ENCODE peak calls at places on chromosomes 11 and 22, in ten cellular contexts. One of them, this sample, is unnamed.

GRCh38 chr11:96481204-96481603 is 91.4 kb downstream of the JRKL start:
- DNase-seq in pancreas: no peak
- DNase-seq in small intestine: no peak
- DNase-seq in iPS DF 6.9: no peak
- DNase-seq in HepG2: no peak
- DNase-seq in H9: no peak
- DNase-seq in CD8-positive, alpha-beta memory T cell: no peak
- DNase-seq in GM23248: no peak
- DNase-seq in spleen: no peak
- DNase-seq in uterus: no peak
- DNase-seq in this sample: no peak

GRCh38 chr11:19093976-19094375 is 23.0 kb upstream of the ZDHHC13 start:
- DNase-seq in pancreas: no peak
- DNase-seq in small intestine: peak; percentile 10
- DNase-seq in iPS DF 6.9: no peak
- DNase-seq in HepG2: no peak
- DNase-seq in H9: no peak
- DNase-seq in CD8-positive, alpha-beta memory T cell: no peak
- DNase-seq in GM23248: peak; percentile 26
- DNase-seq in spleen: no peak
- DNase-seq in uterus: no peak
- DNase-seq in this sample: no peak

GRCh38 chr11:112459001-112459400 is 198.3 kb upstream of the PLET1 start:
- DNase-seq in pancreas: no peak
- DNase-seq in small intestine: peak; percentile 38
- DNase-seq in iPS DF 6.9: no peak
- DNase-seq in HepG2: no peak
- DNase-seq in H9: no peak
- DNase-seq in CD8-positive, alpha-beta memory T cell: no peak
- DNase-seq in GM23248: peak; percentile 49
- DNase-seq in spleen: no peak
- DNase-seq in uterus: no peak
- DNase-seq in this sample: no peak

GRCh38 chr11:46916251-46916650 is 2.1 kb downstream of the LRP4 start:
- DNase-seq in pancreas: no peak
- DNase-seq in small intestine: no peak
- DNase-seq in iPS DF 6.9: no peak
- DNase-seq in HepG2: no peak
- DNase-seq in H9: no peak
- DNase-seq in CD8-positive, alpha-beta memory T cell: no peak
- DNase-seq in GM23248: peak; percentile 67
- DNase-seq in spleen: no peak
- DNase-seq in uterus: no peak
- DNase-seq in this sample: no peak

GRCh38 chr22:47605886-47606285 is 843.4 kb downstream of the TBC1D22A start:
- DNase-seq in pancreas: no peak
- DNase-seq in small intestine: no peak
- DNase-seq in iPS DF 6.9: no peak
- DNase-seq in HepG2: no peak
- DNase-seq in H9: no peak
- DNase-seq in CD8-positive, alpha-beta memory T cell: no peak
- DNase-seq in GM23248: no peak
- DNase-seq in spleen: peak; percentile 41
- DNase-seq in uterus: no peak
- DNase-seq in this sample: no peak

GRCh38 chr22:18000441-18001039 is 23.8 kb downstream of the MICAL3 start:
- DNase-seq in pancreas: peak; percentile 69
- DNase-seq in small intestine: no peak
- DNase-seq in iPS DF 6.9: no peak
- DNase-seq in HepG2: no peak
- DNase-seq in H9: no peak
- DNase-seq in CD8-positive, alpha-beta memory T cell: peak; percentile 18
- DNase-seq in GM23248: peak; percentile 54
- DNase-seq in spleen: peak; percentile 85
- DNase-seq in uterus: no peak
- DNase-seq in this sample: no peak

GRCh38 chr11:9118277-9118676 is 26.9 kb upstream of the SCUBE2 start:
- DNase-seq in pancreas: no peak
- DNase-seq in small intestine: no peak
- DNase-seq in iPS DF 6.9: no peak
- DNase-seq in HepG2: no peak
- DNase-seq in H9: no peak
- DNase-seq in CD8-positive, alpha-beta memory T cell: no peak
- DNase-seq in GM23248: no peak
- DNase-seq in spleen: no peak
- DNase-seq in uterus: no peak
- DNase-seq in this sample: no peak

GRCh38 chr11:62370743-62371440 is 33.6 kb downstream of the ASRGL1 start:
- DNase-seq in pancreas: peak; percentile 64
- DNase-seq in small intestine: peak; percentile 57
- DNase-seq in iPS DF 6.9: no peak
- DNase-seq in HepG2: no peak
- DNase-seq in H9: peak; percentile 67
- DNase-seq in CD8-positive, alpha-beta memory T cell: peak; percentile 66
- DNase-seq in GM23248: no peak
- DNase-seq in spleen: peak; percentile 89
- DNase-seq in uterus: no peak
- DNase-seq in this sample: no peak

GRCh38 chr11:12496181-12497025 is 119.0 kb downstream of the PARVA start:
- DNase-seq in pancreas: no peak
- DNase-seq in small intestine: no peak
- DNase-seq in iPS DF 6.9: peak; percentile 18
- DNase-seq in HepG2: peak; percentile 20
- DNase-seq in H9: peak; percentile 41
- DNase-seq in CD8-positive, alpha-beta memory T cell: no peak
- DNase-seq in GM23248: no peak
- DNase-seq in spleen: no peak
- DNase-seq in uterus: no peak
- DNase-seq in this sample: no peak

GRCh38 chr11:58525037-58525614 is 17.2 kb upstream of the OR5B21 start:
- DNase-seq in pancreas: no peak
- DNase-seq in small intestine: peak; percentile 37
- DNase-seq in iPS DF 6.9: no peak
- DNase-seq in HepG2: no peak
- DNase-seq in H9: no peak
- DNase-seq in CD8-positive, alpha-beta memory T cell: peak; percentile 77
- DNase-seq in GM23248: no peak
- DNase-seq in spleen: no peak
- DNase-seq in uterus: no peak
- DNase-seq in this sample: no peak

GRCh38 chr11:109808569-109808968 is 284.6 kb upstream of the ZC3H12C start:
- DNase-seq in pancreas: no peak
- DNase-seq in small intestine: no peak
- DNase-seq in iPS DF 6.9: no peak
- DNase-seq in HepG2: no peak
- DNase-seq in H9: no peak
- DNase-seq in CD8-positive, alpha-beta memory T cell: no peak
- DNase-seq in GM23248: peak; percentile 73
- DNase-seq in spleen: no peak
- DNase-seq in uterus: no peak
- DNase-seq in this sample: no peak

GRCh38 chr11:122791836-122792235 is 46.5 kb upstream of the CRTAM start:
- DNase-seq in pancreas: no peak
- DNase-seq in small intestine: no peak
- DNase-seq in iPS DF 6.9: no peak
- DNase-seq in HepG2: no peak
- DNase-seq in H9: no peak
- DNase-seq in CD8-positive, alpha-beta memory T cell: no peak
- DNase-seq in GM23248: peak; percentile 86
- DNase-seq in spleen: no peak
- DNase-seq in uterus: no peak
- DNase-seq in this sample: no peak

GRCh38 chr11:69642913-69643632 is 2.1 kb downstream of the CCND1 start:
- DNase-seq in pancreas: peak; percentile 95
- DNase-seq in small intestine: peak; percentile 77
- DNase-seq in iPS DF 6.9: no peak
- DNase-seq in HepG2: peak; percentile 50
- DNase-seq in H9: peak; percentile 79
- DNase-seq in CD8-positive, alpha-beta memory T cell: peak; percentile 76
- DNase-seq in GM23248: peak; percentile 89
- DNase-seq in spleen: peak; percentile 96
- DNase-seq in uterus: peak; percentile 58
- DNase-seq in this sample: peak; percentile 82
- H3K4me1 ChIP-seq in pancreas: peaks cover 22% of the 10 kb centered on the region
- H3K4me1 ChIP-seq in small intestine: peaks cover 3% of the 10 kb centered on the region
- H3K4me1 ChIP-seq in iPS DF 6.9: peaks cover 5% of the 10 kb centered on the region
- H3K4me1 ChIP-seq in HepG2: peaks cover 27% of the 10 kb centered on the region
- H3K4me1 ChIP-seq in H9: no peaks in the 10 kb centered on the region
- H3K4me1 ChIP-seq in CD8-positive, alpha-beta memory T cell: peaks cover 30% of the 10 kb centered on the region
- H3K4me1 ChIP-seq in GM23248: peaks cover 7% of the 10 kb centered on the region
- H3K4me1 ChIP-seq in spleen: peaks cover 84% of the 10 kb centered on the region
- H3K4me1 ChIP-seq in uterus: no peaks in the 10 kb centered on the region
- H3K4me1 ChIP-seq in this sample: peaks cover 68% of the 10 kb centered on the region

DNA sequence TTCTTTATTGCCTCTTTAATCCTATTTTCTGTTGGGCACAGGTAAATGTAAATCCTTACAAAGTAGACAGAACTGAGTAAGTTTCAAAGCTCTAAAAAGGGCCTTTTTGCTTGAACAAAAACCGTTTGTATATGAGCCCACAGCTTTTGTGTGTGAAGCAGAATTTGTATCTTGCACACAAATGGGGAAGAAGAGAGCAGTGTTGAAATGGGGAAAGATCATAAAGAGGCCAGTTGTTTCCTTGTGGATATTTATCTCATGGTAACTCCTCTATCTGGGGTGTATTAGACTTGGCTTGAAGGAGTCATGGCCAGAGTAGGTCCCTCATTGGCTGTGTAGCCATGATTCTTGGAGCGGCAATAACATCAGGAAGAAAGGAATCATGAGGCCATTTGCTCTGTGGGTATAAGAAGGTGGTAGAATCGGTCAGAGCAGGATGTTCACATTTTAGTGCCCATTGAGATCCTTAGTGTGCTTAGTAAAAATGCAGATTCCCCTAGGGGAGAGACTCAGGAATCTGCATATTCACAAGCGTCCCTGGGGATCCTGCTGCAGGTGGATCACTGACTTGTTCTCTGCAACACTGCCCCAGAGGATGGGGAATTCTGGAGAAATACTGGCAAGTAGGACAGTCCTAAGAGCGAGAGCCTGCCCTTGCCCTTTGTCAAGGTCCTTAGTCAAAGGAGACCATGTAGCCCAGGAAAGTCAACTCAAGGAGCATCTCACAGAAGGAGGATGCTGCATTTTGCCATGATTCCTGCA is 126.5 kb downstream of the LDLRAD3 start:
- DNase-seq in pancreas: no peak
- DNase-seq in small intestine: no peak
- DNase-seq in iPS DF 6.9: no peak
- DNase-seq in HepG2: no peak
- DNase-seq in H9: peak; percentile 58
- DNase-seq in CD8-positive, alpha-beta memory T cell: no peak
- DNase-seq in GM23248: no peak
- DNase-seq in spleen: no peak
- DNase-seq in uterus: no peak
- DNase-seq in this sample: no peak
- H3K27ac ChIP-seq in pancreas: no peak overlapping the region
- H3K27ac ChIP-seq in small intestine: no peak overlapping the region
- H3K27ac ChIP-seq in iPS DF 6.9: no peak overlapping the region
- H3K27ac ChIP-seq in HepG2: no peak overlapping the region
- H3K27ac ChIP-seq in H9: peak overlapping the region; percentile 49
- H3K27ac ChIP-seq in CD8-positive, alpha-beta memory T cell: no peak overlapping the region
- H3K27ac ChIP-seq in GM23248: no peak overlapping the region
- H3K27ac ChIP-seq in spleen: no peak overlapping the region
- H3K27ac ChIP-seq in uterus: no peak overlapping the region
- H3K27ac ChIP-seq in this sample: no peak overlapping the region

DNA sequence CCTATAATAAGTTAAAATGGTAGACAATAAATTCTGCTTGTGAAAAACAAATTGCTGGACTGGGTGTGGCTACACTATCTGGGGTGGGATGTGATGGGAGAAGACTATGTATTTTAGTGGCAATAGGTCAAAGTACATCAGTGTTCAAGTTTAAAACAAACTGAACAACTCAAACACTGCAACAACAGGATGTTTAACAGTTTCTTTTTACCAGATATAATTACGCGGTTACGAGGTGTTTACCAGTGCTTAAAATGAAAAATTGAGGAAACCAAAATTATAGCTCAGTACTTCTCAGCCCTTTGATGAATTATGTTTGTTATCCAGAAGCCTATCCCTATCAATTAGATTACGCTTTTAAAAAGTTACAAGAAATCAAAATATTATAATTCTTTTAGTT is 3.2 kb downstream of the PRDM10 start:
- DNase-seq in pancreas: no peak
- DNase-seq in small intestine: peak; percentile 69
- DNase-seq in iPS DF 6.9: no peak
- DNase-seq in HepG2: peak; percentile 92
- DNase-seq in H9: no peak
- DNase-seq in CD8-positive, alpha-beta memory T cell: no peak
- DNase-seq in GM23248: no peak
- DNase-seq in spleen: no peak
- DNase-seq in uterus: no peak
- DNase-seq in this sample: no peak
- H3K4me1 ChIP-seq in pancreas: peaks cover 4% of the 10 kb centered on the region
- H3K4me1 ChIP-seq in small intestine: peaks cover 4% of the 10 kb centered on the region
- H3K4me1 ChIP-seq in iPS DF 6.9: no peaks in the 10 kb centered on the region
- H3K4me1 ChIP-seq in HepG2: peaks cover 73% of the 10 kb centered on the region
- H3K4me1 ChIP-seq in H9: no peaks in the 10 kb centered on the region
- H3K4me1 ChIP-seq in CD8-positive, alpha-beta memory T cell: peaks cover 19% of the 10 kb centered on the region
- H3K4me1 ChIP-seq in GM23248: peaks cover 13% of the 10 kb centered on the region
- H3K4me1 ChIP-seq in spleen: peaks cover 39% of the 10 kb centered on the region
- H3K4me1 ChIP-seq in uterus: peaks cover 4% of the 10 kb centered on the region
- H3K4me1 ChIP-seq in this sample: peaks cover 33% of the 10 kb centered on the region

GRCh38 chr22:32801001-32801435 is 487 bp upstream of the TIMP3 start:
- DNase-seq in pancreas: no peak
- DNase-seq in small intestine: no peak
- DNase-seq in iPS DF 6.9: no peak
- DNase-seq in HepG2: no peak
- DNase-seq in H9: peak; percentile 38
- DNase-seq in CD8-positive, alpha-beta memory T cell: no peak
- DNase-seq in GM23248: peak; percentile 48
- DNase-seq in spleen: no peak
- DNase-seq in uterus: no peak
- DNase-seq in this sample: no peak

GRCh38 chr22:32802291-32802826 is 854 bp downstream of the TIMP3 start:
- DNase-seq in pancreas: no peak
- DNase-seq in small intestine: no peak
- DNase-seq in iPS DF 6.9: no peak
- DNase-seq in HepG2: no peak
- DNase-seq in H9: no peak
- DNase-seq in CD8-positive, alpha-beta memory T cell: no peak
- DNase-seq in GM23248: peak; percentile 59
- DNase-seq in spleen: no peak
- DNase-seq in uterus: no peak
- DNase-seq in this sample: no peak

GRCh38 chr22:32801436-32802290 is at the start of gene TIMP3:
- DNase-seq in pancreas: peak; percentile 71
- DNase-seq in small intestine: peak; percentile 10
- DNase-seq in iPS DF 6.9: no peak
- DNase-seq in HepG2: no peak
- DNase-seq in H9: peak; percentile 86
- DNase-seq in CD8-positive, alpha-beta memory T cell: no peak
- DNase-seq in GM23248: peak; percentile 93
- DNase-seq in spleen: peak; percentile 86
- DNase-seq in uterus: peak; percentile 95
- DNase-seq in this sample: peak; percentile 96

GRCh38 chr22:32799516-32799915 is 2.0 kb upstream of the TIMP3 start:
- DNase-seq in pancreas: no peak
- DNase-seq in small intestine: no peak
- DNase-seq in iPS DF 6.9: no peak
- DNase-seq in HepG2: no peak
- DNase-seq in H9: no peak
- DNase-seq in CD8-positive, alpha-beta memory T cell: no peak
- DNase-seq in GM23248: no peak
- DNase-seq in spleen: no peak
- DNase-seq in uterus: no peak
- DNase-seq in this sample: no peak

GRCh38 chr22:32800158-32800557 is 1.3 kb upstream of the TIMP3 start:
- DNase-seq in pancreas: no peak
- DNase-seq in small intestine: no peak
- DNase-seq in iPS DF 6.9: no peak
- DNase-seq in HepG2: no peak
- DNase-seq in H9: no peak
- DNase-seq in CD8-positive, alpha-beta memory T cell: no peak
- DNase-seq in GM23248: peak; percentile 51
- DNase-seq in spleen: no peak
- DNase-seq in uterus: peak; percentile 68
- DNase-seq in this sample: no peak
- H3K27ac ChIP-seq in pancreas: no peak overlapping the region
- H3K27ac ChIP-seq in small intestine: no peak overlapping the region
- H3K27ac ChIP-seq in iPS DF 6.9: no peak overlapping the region
- H3K27ac ChIP-seq in HepG2: no peak overlapping the region
- H3K27ac ChIP-seq in H9: no peak overlapping the region
- H3K27ac ChIP-seq in CD8-positive, alpha-beta memory T cell: no peak overlapping the region
- H3K27ac ChIP-seq in GM23248: peak overlapping the region; percentile 61
- H3K27ac ChIP-seq in spleen: peak overlapping the region; percentile 84
- H3K27ac ChIP-seq in uterus: peak overlapping the region; percentile 92
- H3K27ac ChIP-seq in this sample: peak overlapping the region; percentile 92

This sample was measured in heart left ventricle.